ENCODE peak calls at places on chromosomes 16 and 17, in six cellular contexts. Q is H1, U is GM12891, L is sigmoid colon, Z is endothelial cell of umbilical vein, O is K562. R is an unnamed sample.

GRCh38 chr17:29042679-29043538 is at the start of gene PIPOX:
- DNase-seq in Q (peak), U (no peak), L (no peak), Z (peak), O (no peak), R (no peak)

GRCh38 chr17:40445769-40446468 is 2.7 kb downstream of the IGFBP4 start:
- DNase-seq in Q (no peak), U (no peak), L (no peak), Z (no peak), O (no peak), R (no peak)

GRCh38 chr16:89700649-89701424 is 668 bp downstream of the SPATA2L start:
- DNase-seq in Q (no peak), U (no peak), L (no peak), Z (peak), O (peak), R (peak)

GRCh38 chr16:397736-398332 is 835 bp downstream of the NME4 start:
- DNase-seq in Q (no peak), U (no peak), L (peak), Z (peak), O (no peak), R (peak)

GRCh38 chr16:90019543-90020259 is 445 bp upstream of the DBNDD1 start:
- DNase-seq in Q (no peak), U (peak), L (no peak), Z (peak), O (peak), R (no peak)

GRCh38 chr17:37492167-37492566 is 2.5 kb downstream of the DUSP14 start:
- DNase-seq in Q (no peak), U (no peak), L (no peak), Z (peak), O (no peak), R (no peak)

GRCh38 chr16:27455700-27456099 is 53.7 kb downstream of the IL21R start:
- DNase-seq in Q (no peak), U (no peak), L (no peak), Z (peak), O (no peak), R (no peak)

GRCh38 chr17:9935408-9935807 is 30.3 kb upstream of the RCVRN start:
- DNase-seq in Q (no peak), U (no peak), L (no peak), Z (no peak), O (no peak), R (no peak)

GRCh38 chr16:86040496-86040895 is 141.5 kb downstream of the IRF8 start:
- DNase-seq in Q (no peak), U (no peak), L (no peak), Z (no peak), O (no peak), R (no peak)

GRCh38 chr16:56861756-56862155 is 3.3 kb upstream of the SLC12A3 start:
- DNase-seq in Q (no peak), U (no peak), L (no peak), Z (no peak), O (no peak), R (no peak)

GRCh38 chr16:56859636-56860035 is 5.4 kb upstream of the SLC12A3 start:
- DNase-seq in Q (no peak), U (no peak), L (no peak), Z (no peak), O (no peak), R (no peak)

GRCh38 chr16:56860226-56861020 is 4.6 kb upstream of the SLC12A3 start:
- DNase-seq in Q (no peak), U (peak), L (no peak), Z (no peak), O (no peak), R (no peak)

GRCh38 chr16:56862776-56863175 is 2.2 kb upstream of the SLC12A3 start:
- DNase-seq in Q (no peak), U (no peak), L (no peak), Z (no peak), O (no peak), R (no peak)

GRCh38 chr16:56861092-56861610 is 3.9 kb upstream of the SLC12A3 start:
- DNase-seq in Q (no peak), U (no peak), L (no peak), Z (peak), O (peak), R (no peak)
- TF ChIP-seq POLR2AphosphoS5 in Q (no peak), U (no peak), L (no peak), Z (no peak), O (no peak), R (no peak)

GRCh38 chr16:57091990-57092785 is at the start of gene CPNE2:
- DNase-seq in Q (no peak), U (peak), L (peak), Z (peak), O (peak), R (peak)
- TF ChIP-seq POLR2A in Q (no peak), U (no peak), L (no peak), Z (peak), O (no peak), R (no peak)

GRCh38 chr17:17816831-17817551 is 19.8 kb downstream of the SREBF1 start:
- DNase-seq in Q (no peak), U (no peak), L (no peak), Z (no peak), O (no peak), R (no peak)

GRCh38 chr17:17817552-17817947 is 19.2 kb downstream of the SREBF1 start:
- DNase-seq in Q (no peak), U (no peak), L (no peak), Z (no peak), O (no peak), R (no peak)

GRCh38 chr17:17815062-17815406 is 21.8 kb downstream of the SREBF1 start:
- DNase-seq in Q (no peak), U (no peak), L (no peak), Z (no peak), O (no peak), R (no peak)

GRCh38 chr17:17815436-17816200 is 21.2 kb downstream of the SREBF1 start:
- DNase-seq in Q (no peak), U (no peak), L (no peak), Z (no peak), O (no peak), R (no peak)

DNA sequence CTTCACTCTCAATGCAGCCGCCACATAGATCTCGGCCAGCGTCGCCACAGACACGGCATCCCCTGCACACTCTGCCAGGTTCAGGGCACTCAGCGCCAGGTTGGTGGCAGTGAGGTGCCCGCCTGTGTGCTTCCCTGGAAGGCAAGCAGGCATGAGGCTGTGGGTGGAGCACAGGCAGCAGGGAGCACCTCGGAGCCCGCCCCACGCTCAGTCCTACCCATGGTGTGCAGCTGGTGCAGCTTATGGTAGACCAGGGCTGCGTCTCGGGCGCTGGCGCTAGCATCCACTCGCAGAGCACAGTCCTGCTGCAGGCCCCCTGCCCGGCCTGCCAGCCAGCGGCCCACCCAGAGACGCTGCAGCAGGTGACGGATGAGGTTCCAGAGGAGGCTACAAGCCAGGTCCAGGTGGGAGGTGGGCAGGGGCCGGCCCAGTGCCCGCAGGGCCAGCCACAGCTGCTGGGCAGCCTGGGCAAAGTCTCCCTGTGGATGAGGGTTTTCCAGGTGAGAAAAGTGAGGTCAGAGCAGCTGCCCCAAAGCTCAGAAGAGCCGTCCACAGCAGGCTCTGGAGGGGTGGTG is 20.5 kb downstream of the SREBF1 start:
- DNase-seq in Q (no peak), U (no peak), L (no peak), Z (no peak), O (no peak), R (no peak)
- TF ChIP-seq POLR2AphosphoS5 in Q (no peak), U (no peak), L (no peak), Z (no peak), O (no peak), R (no peak)

GRCh38 chr16:72311426-72311825 is 139.5 kb upstream of the PMFBP1 start:
- DNase-seq in Q (no peak), U (no peak), L (no peak), Z (no peak), O (no peak), R (no peak)

GRCh38 chr16:72308396-72308795 is 136.4 kb upstream of the PMFBP1 start:
- DNase-seq in Q (no peak), U (no peak), L (no peak), Z (no peak), O (no peak), R (no peak)

GRCh38 chr16:72309001-72309400 is 137.0 kb upstream of the PMFBP1 start:
- DNase-seq in Q (no peak), U (no peak), L (no peak), Z (no peak), O (no peak), R (no peak)

GRCh38 chr16:72313903-72314302 is 141.9 kb upstream of the PMFBP1 start:
- DNase-seq in Q (no peak), U (no peak), L (no peak), Z (no peak), O (no peak), R (no peak)

DNA sequence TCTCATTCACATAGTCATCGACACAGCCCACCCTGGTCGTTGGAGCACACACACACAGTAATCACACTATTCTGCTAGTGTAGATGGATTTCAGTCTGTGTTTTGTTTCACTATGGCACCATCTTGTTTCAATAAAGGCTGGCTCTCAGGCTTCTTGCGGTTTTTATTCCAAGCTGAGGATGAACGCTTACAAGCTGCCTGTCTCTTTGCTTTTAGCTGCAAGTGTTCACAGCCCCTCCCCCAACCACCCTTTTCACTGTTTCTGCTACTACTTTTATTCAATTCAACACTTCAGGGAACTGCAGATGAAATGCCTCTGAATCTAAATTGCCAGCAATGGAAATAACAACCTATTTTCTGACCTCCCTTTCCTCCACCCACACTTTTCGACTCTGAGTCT is 140.9 kb upstream of the PMFBP1 start:
- DNase-seq in Q (no peak), U (no peak), L (no peak), Z (no peak), O (no peak), R (no peak)
- TF ChIP-seq POLR2A in Q (no peak), U (no peak), L (no peak), Z (no peak), O (no peak), R (no peak)

GRCh38 chr16:70711211-70711978 is 25.5 kb upstream of the MTSS2 start:
- DNase-seq in Q (no peak), U (no peak), L (no peak), Z (no peak), O (no peak), R (no peak)

GRCh38 chr16:70712359-70712758 is 26.5 kb upstream of the MTSS2 start:
- DNase-seq in Q (no peak), U (no peak), L (no peak), Z (no peak), O (no peak), R (no peak)

GRCh38 chr16:70709457-70709856 is 23.6 kb upstream of the MTSS2 start:
- DNase-seq in Q (no peak), U (no peak), L (no peak), Z (no peak), O (no peak), R (no peak)

GRCh38 chr16:70709961-70710360 is 24.1 kb upstream of the MTSS2 start:
- DNase-seq in Q (no peak), U (no peak), L (no peak), Z (peak), O (no peak), R (no peak)

GRCh38 chr16:70710422-70711210 is 24.8 kb upstream of the MTSS2 start:
- DNase-seq in Q (no peak), U (no peak), L (no peak), Z (no peak), O (no peak), R (no peak)
- TF ChIP-seq POLR2AphosphoS5 in Q (no peak), U (no peak), L (no peak), Z (no peak), O (no peak), R (no peak)

DNA sequence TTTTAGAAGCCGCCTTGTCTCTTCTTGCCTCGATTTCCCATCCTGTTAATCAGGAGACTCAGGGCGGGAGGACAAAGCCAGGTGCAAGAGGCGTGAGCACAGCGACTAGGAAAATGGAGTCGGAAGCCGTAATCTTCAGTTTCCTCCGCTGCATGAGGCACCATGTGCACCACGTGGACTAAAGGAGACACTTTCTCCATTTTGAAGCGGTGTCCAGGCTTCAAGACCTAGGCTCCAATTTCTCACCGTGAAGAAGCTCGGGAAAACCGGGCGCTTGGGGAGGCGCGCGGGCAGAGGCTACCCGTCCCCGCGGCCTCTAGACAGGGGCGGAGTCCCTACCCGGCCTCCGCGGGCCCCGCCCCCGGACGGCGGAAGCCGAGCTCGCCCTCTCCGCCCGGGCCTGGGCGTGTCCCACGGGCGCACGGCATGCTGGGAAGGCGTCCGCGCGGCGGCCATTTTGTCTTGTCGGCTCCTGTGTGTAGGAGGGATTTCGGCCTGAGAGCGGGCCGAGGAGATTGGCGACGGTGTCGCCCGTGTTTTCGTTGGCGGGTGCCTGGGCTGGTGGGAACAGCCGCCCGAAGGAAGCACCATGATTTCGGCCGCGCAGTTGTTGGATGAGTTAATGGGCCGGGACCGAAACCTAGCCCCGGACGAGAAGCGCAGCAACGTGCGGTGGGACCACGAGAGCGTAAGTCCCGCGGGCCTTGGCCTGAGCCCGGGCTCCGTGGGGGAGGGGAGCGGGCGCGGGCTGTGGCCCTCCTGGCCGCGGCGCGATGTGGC is at the start of gene LUC7L3:
- DNase-seq in Q (peak), U (peak), L (peak), Z (peak), O (peak), R (peak)
- TF ChIP-seq POLR2A in Q (peak), U (peak), L (peak), Z (peak), O (peak), R (peak)